ENCODE peak calls at places on chromosomes 11 and 22, in five cellular contexts. I, L, K, R and O are unnamed samples.

GRCh38 chr11:35031869-35032268 is 107.1 kb upstream of the CD44 start:
- DNase-seq in R (no peak), L (no peak), K (no peak), I (no peak), O (no peak)

GRCh38 chr11:47724041-47724729 is 9.0 kb upstream of the AGBL2 start:
- DNase-seq in R (no peak), L (no peak), I (no peak), K (no peak), O (peak)

GRCh38 chr22:17955611-17956379 is 68.6 kb downstream of the MICAL3 start:
- DNase-seq in R (no peak), I (no peak), L (no peak), K (no peak), O (no peak)

GRCh38 chr11:84922836-84923235 is 704.3 kb downstream of the DLG2 start:
- DNase-seq in I (no peak), R (no peak), K (no peak), L (no peak), O (no peak)

GRCh38 chr11:124743050-124743449 is 3.3 kb downstream of the NRGN start:
- DNase-seq in L (no peak), I (no peak), K (no peak), R (no peak), O (no peak)

GRCh38 chr11:2929511-2929879 is 275 bp upstream of the PHLDA2 start:
- DNase-seq in K (peak), I (no peak), L (peak), R (no peak), O (no peak)

GRCh38 chr11:62830904-62831519 is 839 bp downstream of the STX5 start:
- DNase-seq in I (no peak), K (peak), R (no peak), L (peak), O (no peak)

GRCh38 chr11:44607324-44607962 is 42.0 kb downstream of the CD82 start:
- DNase-seq in L (no peak), K (peak), I (no peak), R (no peak), O (no peak)

GRCh38 chr11:3381794-3382193 is 2.8 kb upstream of the ZNF195 start:
- DNase-seq in I (no peak), L (no peak), R (no peak), K (no peak), O (no peak)

GRCh38 chr11:106311531-106312230 is 234.2 kb downstream of the AASDHPPT start:
- DNase-seq in K (no peak), L (no peak), I (no peak), R (no peak), O (no peak)

GRCh38 chr22:26398741-26399153 is 30.3 kb upstream of the ASPHD2 start:
- DNase-seq in K (peak), R (no peak), I (peak), L (peak), O (peak)

GRCh38 chr11:45872513-45873356 is 12.7 kb upstream of the MAPK8IP1 start:
- DNase-seq in R (no peak), L (peak), K (peak), I (peak), O (peak)

GRCh38 chr11:69097263-69097662 is 48.5 kb downstream of the TPCN2 start:
- DNase-seq in I (no peak), K (no peak), R (no peak), L (no peak), O (no peak)

GRCh38 chr22:16717699-16718558 is 107.3 kb downstream of the XKR3 start:
- DNase-seq in L (no peak), I (no peak), R (no peak), K (peak), O (no peak)

GRCh38 chr11:118281284-118281683 is 17.2 kb upstream of the MPZL2 start:
- DNase-seq in K (no peak), R (no peak), I (no peak), L (no peak), O (no peak)

GRCh38 chr22:37427711-37428635 is 694 bp upstream of the ELFN2 start:
- DNase-seq in L (peak), K (no peak), I (no peak), R (no peak), O (no peak)

GRCh38 chr11:117842131-117842941 is 17.8 kb upstream of the FXYD2 start:
- DNase-seq in I (peak), K (no peak), L (no peak), R (no peak), O (peak)

GRCh38 chr11:10255388-10256125 is 38.5 kb downstream of the SBF2 start:
- DNase-seq in L (no peak), K (no peak), I (no peak), R (no peak), O (no peak)

GRCh38 chr11:37704791-37705190 is 1106.8 kb upstream of the RAG2 start:
- DNase-seq in I (no peak), R (no peak), L (no peak), K (no peak), O (no peak)

GRCh38 chr11:2445107-2445947 is 519 bp downstream of the KCNQ1 start:
- DNase-seq in R (no peak), I (no peak), K (no peak), L (no peak), O (no peak)

GRCh38 chr22:27919943-27920755 is 1.1 kb upstream of the PITPNB start:
- DNase-seq in L (peak), I (no peak), R (no peak), K (no peak), O (no peak)

GRCh38 chr22:21867528-21868266 is at the start of gene MAPK1:
- DNase-seq in K (peak), L (peak), I (peak), R (peak), O (peak)
- TF ChIP-seq CTCF in K (no peak), L (peak), I (peak), R (peak), O (no peak)

GRCh38 chr11:75151346-75152047 is 590 bp downstream of the SLCO2B1 start:
- DNase-seq in R (no peak), K (no peak), L (no peak), I (no peak), O (no peak)

GRCh38 chr11:75152651-75153553 is 2.0 kb downstream of the SLCO2B1 start:
- DNase-seq in I (no peak), K (no peak), L (no peak), R (no peak), O (no peak)

GRCh38 chr11:75150079-75150478 is 828 bp upstream of the SLCO2B1 start:
- DNase-seq in L (no peak), I (no peak), R (no peak), K (no peak), O (no peak)

GRCh38 chr11:75150879-75151278 is at the start of gene SLCO2B1:
- DNase-seq in L (no peak), K (no peak), R (no peak), I (no peak), O (no peak)

DNA sequence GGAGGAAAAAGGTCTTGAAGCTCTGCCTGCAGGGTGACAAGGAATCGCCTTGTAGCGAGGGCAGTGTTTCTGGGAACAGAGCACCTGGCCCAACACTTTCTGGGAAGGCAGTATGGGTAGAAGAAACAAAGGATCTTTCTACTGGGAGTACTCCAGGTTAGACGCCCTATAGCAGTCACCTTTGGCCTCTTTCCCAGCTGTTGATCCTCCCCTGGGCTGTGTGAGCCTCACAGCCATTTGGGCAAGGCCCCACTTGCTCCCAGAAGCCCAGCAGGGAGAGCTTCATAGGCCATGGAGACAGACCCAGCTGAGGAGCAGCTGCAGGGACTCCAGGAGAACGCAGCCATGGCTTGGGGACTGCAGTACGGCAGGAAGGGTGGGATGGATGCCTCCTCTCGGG is 1.2 kb downstream of the SLCO2B1 start:
- DNase-seq in K (no peak), I (no peak), R (no peak), L (no peak), O (no peak)
- H3K27ac ChIP-seq in K (no peak), I (no peak), R (no peak), L (no peak), O (no peak)

GRCh38 chr11:83195176-83195531 is 1.6 kb downstream of the ANKRD42 start:
- DNase-seq in R (no peak), L (peak), K (peak), I (no peak), O (no peak)
- TF ChIP-seq GABPA in R (no peak), L (no peak), K (no peak), I (no peak), O (no peak)

GRCh38 chr11:79676396-79676795 is 235.6 kb upstream of the TENM4 start:
- DNase-seq in L (no peak), I (no peak), K (no peak), R (no peak), O (no peak)

GRCh38 chr11:79675081-79675480 is 234.3 kb upstream of the TENM4 start:
- DNase-seq in K (no peak), I (no peak), R (no peak), L (no peak), O (no peak)

GRCh38 chr11:79678780-79679468 is 238.1 kb upstream of the TENM4 start:
- DNase-seq in L (peak), K (no peak), I (no peak), R (no peak), O (no peak)
- TF ChIP-seq CTCF in L (no peak), K (no peak), I (no peak), R (no peak), O (no peak)